ENCODE peak calls at places on chromosomes 7 and 10, in four cellular contexts. Q is ovary, T is Peyer's patch, G is IMR-90. O is an unnamed sample.
A peak's percentile ranks its signal among the peaks of the same experiment; 100 is the strongest.

GRCh38 chr7:132655071-132655761 is 78.9 kb upstream of the PLXNA4 start:
- DNase-seq in Q (no peak), T (no peak), G (no peak), O (peak; percentile 19)

GRCh38 chr7:135466442-135467206 is 43.3 kb downstream of the CNOT4 start:
- DNase-seq in Q (no peak), T (no peak), G (no peak), O (no peak)

GRCh38 chr7:151793531-151793935 is 83.4 kb downstream of the PRKAG2 start:
- DNase-seq in Q (no peak), T (no peak), G (no peak), O (peak; percentile 73)

GRCh38 chr10:100739516-100740368 is 5.6 kb upstream of the PAX2 start:
- DNase-seq in Q (no peak), T (no peak), G (no peak), O (no peak)

GRCh38 chr10:6953131-6953834 is 373.2 kb upstream of the PRKCQ start:
- DNase-seq in Q (no peak), T (no peak), G (peak; percentile 5), O (no peak)

GRCh38 chr10:82742478-82742877 is 867.5 kb downstream of the NRG3 start:
- DNase-seq in Q (no peak), T (no peak), G (no peak), O (no peak)

GRCh38 chr10:77685494-77685893 is 47.9 kb upstream of the KCNMA1 start:
- DNase-seq in Q (no peak), T (no peak), G (no peak), O (no peak)

GRCh38 chr10:131936756-131937155 is 35.9 kb downstream of the PPP2R2D start:
- DNase-seq in Q (no peak), T (no peak), G (no peak), O (no peak)

GRCh38 chr10:94640562-94640961 is 43.0 kb upstream of the CYP2C18 start:
- DNase-seq in Q (no peak), T (no peak), G (no peak), O (no peak)

GRCh38 chr7:20440472-20441105 is 109.9 kb downstream of the ITGB8 start:
- DNase-seq in Q (no peak), T (no peak), G (peak; percentile 62), O (peak; percentile 2)

GRCh38 chr7:121288894-121289293 is 39.9 kb upstream of the WNT16 start:
- DNase-seq in Q (no peak), T (no peak), G (peak; percentile 80), O (no peak)

GRCh38 chr10:73096041-73096451 is 620 bp downstream of the P4HA1 start:
- DNase-seq in Q (peak; percentile 58), T (peak; percentile 78), G (peak; percentile 60), O (peak; percentile 69)
- TF ChIP-seq POLR2A in Q (no peak), T (peak; percentile 22), G (no peak), O (no peak)

DNA sequence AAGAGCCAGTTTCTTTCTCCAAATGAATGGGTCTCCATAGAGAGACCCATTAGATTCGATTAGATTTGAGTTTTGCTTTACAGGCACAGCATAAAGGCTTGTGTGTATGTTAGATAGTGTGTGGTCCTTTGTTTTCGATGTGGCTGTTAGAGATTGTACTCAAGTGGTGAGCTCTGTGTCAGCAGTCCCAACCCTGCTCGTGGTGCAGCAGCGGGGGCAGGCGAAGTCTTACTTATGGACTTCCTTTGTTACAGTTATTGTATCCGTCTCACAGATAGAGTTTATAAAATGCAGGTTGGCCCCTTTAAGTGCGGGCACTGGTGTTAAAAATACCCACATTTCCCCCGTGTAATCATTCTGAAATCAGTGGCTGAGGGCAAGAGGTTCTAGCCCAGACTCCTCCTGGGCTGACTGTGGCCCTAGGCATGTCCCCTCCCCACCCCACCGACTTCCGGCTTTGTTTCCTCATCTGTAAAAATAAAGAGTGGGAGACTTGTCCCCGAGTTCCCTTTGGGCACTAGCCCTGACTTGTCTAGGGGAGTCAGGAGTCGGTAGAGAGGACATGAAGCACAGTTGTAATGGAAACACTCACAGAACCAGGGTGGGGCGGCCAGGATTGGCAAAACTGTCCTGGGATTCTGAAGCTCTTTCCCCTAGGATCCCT is 28.6 kb downstream of the MTURN start:
- DNase-seq in Q (no peak), T (no peak), G (no peak), O (no peak)
- H3K4me1 ChIP-seq in Q (peaks cover 8% of the 10 kb centered on the region), T (peaks cover 5% of the 10 kb centered on the region), G (peaks cover 2% of the 10 kb centered on the region), O (peaks cover 25% of the 10 kb centered on the region)

GRCh38 chr7:95999481-95999880 is 227.1 kb downstream of the DYNC1I1 start:
- DNase-seq in Q (no peak), T (no peak), G (no peak), O (no peak)
- H3K27ac ChIP-seq in Q (no peak overlapping the region), T (no peak overlapping the region), G (no peak overlapping the region), O (no peak overlapping the region)

GRCh38 chr7:101126651-101127459 is at the start of gene SERPINE1:
- DNase-seq in Q (peak; percentile 98), T (peak; percentile 66), G (peak; percentile 100), O (peak; percentile 85)

GRCh38 chr7:101124376-101125056 is 2.4 kb upstream of the SERPINE1 start:
- DNase-seq in Q (no peak), T (no peak), G (peak; percentile 88), O (no peak)

GRCh38 chr7:101127460-101128039 is 646 bp downstream of the SERPINE1 start:
- DNase-seq in Q (no peak), T (no peak), G (no peak), O (no peak)

GRCh38 chr7:101128040-101128834 is 1.3 kb downstream of the SERPINE1 start:
- DNase-seq in Q (no peak), T (no peak), G (no peak), O (no peak)

GRCh38 chr7:101125989-101126650 is 784 bp upstream of the SERPINE1 start:
- DNase-seq in Q (peak; percentile 95), T (peak; percentile 59), G (peak; percentile 75), O (peak; percentile 64)
- TF ChIP-seq POLR2A in Q (no peak), T (no peak), G (no peak), O (no peak)

GRCh38 chr7:55555160-55555559 is 17.1 kb downstream of the VOPP1 start:
- DNase-seq in Q (no peak), T (no peak), G (no peak), O (no peak)
- H3K4me1 ChIP-seq in Q (peaks cover 2% of the 10 kb centered on the region), T (peaks cover 34% of the 10 kb centered on the region), G (peaks cover 20% of the 10 kb centered on the region), O (peaks cover 19% of the 10 kb centered on the region)

DNA sequence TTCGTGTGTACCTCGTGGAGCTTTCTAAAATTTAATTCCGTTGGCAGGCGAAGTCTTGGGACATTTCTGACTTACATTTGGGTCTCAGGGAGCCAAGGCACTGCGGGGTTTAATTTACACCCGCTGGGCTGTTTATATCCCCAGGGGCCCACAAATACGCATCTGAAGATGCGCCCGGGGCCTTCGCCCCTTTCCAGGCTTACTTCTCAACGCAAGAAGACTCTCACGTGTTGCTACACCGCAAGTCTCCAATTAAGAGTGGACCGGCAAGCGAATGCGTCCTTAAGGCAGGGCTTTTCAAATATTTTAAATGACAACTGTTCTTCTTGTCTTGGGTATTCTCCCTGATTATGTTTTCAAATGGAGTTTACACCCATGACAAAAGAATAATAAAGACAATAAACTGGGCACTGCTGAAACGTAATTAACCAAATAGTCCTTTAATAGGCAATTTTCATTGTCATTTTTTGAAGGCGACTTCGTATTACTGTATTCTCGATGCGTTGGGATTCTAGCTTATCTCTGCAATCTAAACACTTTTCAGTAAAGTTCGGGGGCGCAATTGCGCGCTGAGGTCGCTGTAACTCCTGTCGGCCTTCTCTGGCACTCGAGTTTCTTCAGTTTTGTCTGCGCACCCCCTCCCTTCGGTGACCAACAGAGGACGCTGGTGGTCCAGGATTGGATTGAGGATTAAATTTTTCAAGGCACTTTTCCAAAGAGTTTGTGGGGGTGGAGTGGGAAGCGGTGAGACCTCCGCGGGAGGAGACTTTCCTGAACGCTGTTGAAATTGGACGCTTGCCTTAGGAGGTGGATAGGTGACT is 837 bp upstream of the IGFBP3 start:
- DNase-seq in Q (peak; percentile 61), T (no peak), G (peak; percentile 75), O (peak; percentile 58)
- H3K27ac ChIP-seq in Q (peak overlapping the region; percentile 14), T (peak overlapping the region; percentile 61), G (no peak overlapping the region), O (no peak overlapping the region)

GRCh38 chr10:133403359-133403758 is 9.4 kb downstream of the MTG1 start:
- DNase-seq in Q (no peak), T (no peak), G (no peak), O (no peak)

GRCh38 chr10:133400624-133401424 is 6.9 kb downstream of the MTG1 start:
- DNase-seq in Q (no peak), T (no peak), G (no peak), O (no peak)

GRCh38 chr10:133399123-133399601 is 5.2 kb downstream of the MTG1 start:
- DNase-seq in Q (no peak), T (no peak), G (no peak), O (no peak)

GRCh38 chr10:133401500-133401899 is 7.5 kb downstream of the MTG1 start:
- DNase-seq in Q (no peak), T (no peak), G (no peak), O (no peak)

DNA sequence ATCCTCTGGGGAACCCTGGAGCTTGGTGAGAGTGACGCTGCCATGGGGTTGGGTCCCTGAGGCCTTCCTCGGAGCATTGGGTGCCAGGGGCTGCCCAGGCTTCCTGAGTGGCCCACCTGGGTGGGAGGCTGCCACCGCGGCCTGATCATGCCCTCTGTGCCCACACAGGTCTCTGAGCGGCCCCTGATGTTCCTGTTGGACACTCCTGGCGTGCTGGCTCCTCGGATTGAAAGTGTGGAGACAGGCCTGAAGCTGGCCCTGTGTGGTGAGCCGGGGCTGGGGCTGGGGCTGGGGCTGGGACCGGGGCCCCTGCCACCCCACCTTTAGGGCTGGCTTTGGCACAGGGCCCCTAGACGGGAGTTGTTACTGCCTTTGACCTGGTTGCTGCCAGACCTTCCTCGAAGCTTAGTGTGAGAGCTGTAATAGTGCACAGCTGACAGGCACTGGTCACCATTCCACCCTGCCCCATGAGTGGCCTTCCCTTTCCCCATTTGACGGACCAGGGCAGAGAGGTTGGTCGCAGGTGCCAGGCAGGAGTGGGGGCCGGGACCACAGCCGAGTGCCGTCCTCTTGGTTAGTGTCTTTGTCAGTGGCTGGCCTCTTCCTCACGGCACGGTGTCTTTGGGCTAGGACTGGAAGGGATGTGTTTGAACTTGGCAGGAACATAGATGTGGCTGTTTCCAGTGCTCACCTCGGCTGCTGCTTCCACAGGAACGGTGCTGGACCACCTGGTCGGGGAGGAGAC is 8.2 kb downstream of the MTG1 start:
- DNase-seq in Q (no peak), T (no peak), G (no peak), O (no peak)
- TF ChIP-seq POLR2A in Q (no peak), T (no peak), G (no peak), O (no peak)